ENCODE peak calls at places on chromosomes 1 and 21, in four cellular contexts. One of them, this sample, is unnamed.

GRCh38 chr1:212457740-212458338 is 25.1 kb downstream of the NENF start:
- DNase-seq in H9: peak; percentile 86
- DNase-seq in fibroblast of lung: peak; percentile 44
- DNase-seq in psoas muscle: no peak
- DNase-seq in this sample: no peak

GRCh38 chr1:203492486-203493130 is 1.3 kb upstream of the OPTC start:
- DNase-seq in H9: no peak
- DNase-seq in fibroblast of lung: no peak
- DNase-seq in psoas muscle: no peak
- DNase-seq in this sample: no peak

GRCh38 chr1:3736131-3736561 is 16.1 kb upstream of the CCDC27 start:
- DNase-seq in H9: no peak
- DNase-seq in fibroblast of lung: no peak
- DNase-seq in psoas muscle: no peak
- DNase-seq in this sample: no peak

GRCh38 chr1:17877316-17877715 is 122.2 kb downstream of the ACTL8 start:
- DNase-seq in H9: no peak
- DNase-seq in fibroblast of lung: no peak
- DNase-seq in psoas muscle: no peak
- DNase-seq in this sample: no peak

GRCh38 chr1:4362314-4363044 is 291.9 kb upstream of the AJAP1 start:
- DNase-seq in H9: no peak
- DNase-seq in fibroblast of lung: no peak
- DNase-seq in psoas muscle: no peak
- DNase-seq in this sample: no peak

GRCh38 chr21:46667735-46668380 is 32.4 kb downstream of the PRMT2 start:
- DNase-seq in H9: peak; percentile 74
- DNase-seq in fibroblast of lung: peak; percentile 39
- DNase-seq in psoas muscle: peak; percentile 39
- DNase-seq in this sample: no peak

GRCh38 chr1:38028671-38029070 is 16.1 kb downstream of the UTP11 start:
- DNase-seq in H9: peak; percentile 43
- DNase-seq in fibroblast of lung: no peak
- DNase-seq in psoas muscle: no peak
- DNase-seq in this sample: no peak

GRCh38 chr21:33139084-33139483 is 69.1 kb downstream of the OLIG1 start:
- DNase-seq in H9: no peak
- DNase-seq in fibroblast of lung: no peak
- DNase-seq in psoas muscle: no peak
- DNase-seq in this sample: no peak

GRCh38 chr1:32717503-32717902 is 14.9 kb upstream of the SYNC start:
- DNase-seq in H9: no peak
- DNase-seq in fibroblast of lung: no peak
- DNase-seq in psoas muscle: no peak
- DNase-seq in this sample: no peak

GRCh38 chr1:5514519-5515183 is 477.6 kb downstream of the NPHP4 start:
- DNase-seq in H9: peak; percentile 70
- DNase-seq in fibroblast of lung: peak; percentile 25
- DNase-seq in psoas muscle: peak; percentile 76
- DNase-seq in this sample: no peak

GRCh38 chr1:173489149-173489600 is 12.0 kb downstream of the PRDX6 start:
- DNase-seq in H9: peak; percentile 58
- DNase-seq in fibroblast of lung: no peak
- DNase-seq in psoas muscle: no peak
- DNase-seq in this sample: no peak

GRCh38 chr1:226350504-226350865 is 41.5 kb upstream of the LIN9 start:
- DNase-seq in H9: no peak
- DNase-seq in fibroblast of lung: no peak
- DNase-seq in psoas muscle: no peak
- DNase-seq in this sample: no peak

GRCh38 chr21:28949318-28949717 is 43.4 kb downstream of the LTN1 start:
- DNase-seq in H9: no peak
- DNase-seq in fibroblast of lung: no peak
- DNase-seq in psoas muscle: no peak
- DNase-seq in this sample: no peak

GRCh38 chr1:183291802-183292515 is 105.9 kb downstream of the LAMC2 start:
- DNase-seq in H9: no peak
- DNase-seq in fibroblast of lung: peak; percentile 29
- DNase-seq in psoas muscle: no peak
- DNase-seq in this sample: no peak

GRCh38 chr1:155002479-155003226 is at the start of gene ZBTB7B:
- DNase-seq in H9: peak; percentile 39
- DNase-seq in fibroblast of lung: peak; percentile 25
- DNase-seq in psoas muscle: peak; percentile 82
- DNase-seq in this sample: no peak

GRCh38 chr1:155003227-155003765 is 694 bp downstream of the ZBTB7B start:
- DNase-seq in H9: peak; percentile 42
- DNase-seq in fibroblast of lung: peak; percentile 22
- DNase-seq in psoas muscle: peak; percentile 77
- DNase-seq in this sample: no peak

GRCh38 chr1:155003766-155004351 is 1.3 kb downstream of the ZBTB7B start:
- DNase-seq in H9: peak; percentile 76
- DNase-seq in fibroblast of lung: peak; percentile 61
- DNase-seq in psoas muscle: peak; percentile 91
- DNase-seq in this sample: no peak

GRCh38 chr1:155005076-155005971 is 2.7 kb downstream of the ZBTB7B start:
- DNase-seq in H9: no peak
- DNase-seq in fibroblast of lung: peak; percentile 37
- DNase-seq in psoas muscle: peak; percentile 87
- DNase-seq in this sample: no peak

GRCh38 chr1:155004352-155005075 is 1.9 kb downstream of the ZBTB7B start:
- DNase-seq in H9: peak; percentile 25
- DNase-seq in fibroblast of lung: peak; percentile 41
- DNase-seq in psoas muscle: no peak
- DNase-seq in this sample: no peak
- TF ChIP-seq CTCF in H9: no peak
- TF ChIP-seq CTCF in fibroblast of lung: no peak
- TF ChIP-seq CTCF in psoas muscle: no peak
- TF ChIP-seq CTCF in this sample: no peak

GRCh38 chr1:26833432-26834405 is 7.2 kb downstream of the ZDHHC18 start:
- DNase-seq in H9: no peak
- DNase-seq in fibroblast of lung: no peak
- DNase-seq in psoas muscle: peak; percentile 64
- DNase-seq in this sample: no peak
- TF ChIP-seq CTCF in H9: no peak
- TF ChIP-seq CTCF in fibroblast of lung: no peak
- TF ChIP-seq CTCF in psoas muscle: no peak
- TF ChIP-seq CTCF in this sample: no peak

GRCh38 chr1:206081811-206082210 is 28.8 kb downstream of the RHEX start:
- DNase-seq in H9: no peak
- DNase-seq in fibroblast of lung: no peak
- DNase-seq in psoas muscle: no peak
- DNase-seq in this sample: no peak
- TF ChIP-seq CTCF in H9: no peak
- TF ChIP-seq CTCF in fibroblast of lung: no peak
- TF ChIP-seq CTCF in psoas muscle: no peak
- TF ChIP-seq CTCF in this sample: no peak

DNA sequence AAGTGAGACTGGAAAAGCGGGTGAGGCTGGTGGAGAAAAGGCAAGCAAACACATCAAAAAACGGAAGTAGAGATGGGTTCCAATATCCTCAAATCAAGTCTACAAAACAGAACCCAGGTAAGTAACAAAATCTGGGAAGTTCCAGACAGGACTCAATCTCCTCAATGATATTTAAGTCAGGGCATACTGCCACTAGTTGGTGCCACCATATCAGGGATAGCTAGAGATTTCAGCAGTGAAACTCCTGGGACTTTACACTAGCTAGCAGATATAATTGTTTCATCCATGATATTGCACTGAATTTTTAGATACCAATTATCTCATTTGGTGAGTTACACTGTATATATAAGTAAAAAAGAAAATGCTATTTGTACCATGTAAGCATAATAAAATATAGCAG is 52.0 kb downstream of the EYA3 start:
- DNase-seq in H9: no peak
- DNase-seq in fibroblast of lung: no peak
- DNase-seq in psoas muscle: no peak
- DNase-seq in this sample: no peak
- TF ChIP-seq CTCF in H9: no peak
- TF ChIP-seq CTCF in fibroblast of lung: no peak
- TF ChIP-seq CTCF in psoas muscle: no peak
- TF ChIP-seq CTCF in this sample: no peak

DNA sequence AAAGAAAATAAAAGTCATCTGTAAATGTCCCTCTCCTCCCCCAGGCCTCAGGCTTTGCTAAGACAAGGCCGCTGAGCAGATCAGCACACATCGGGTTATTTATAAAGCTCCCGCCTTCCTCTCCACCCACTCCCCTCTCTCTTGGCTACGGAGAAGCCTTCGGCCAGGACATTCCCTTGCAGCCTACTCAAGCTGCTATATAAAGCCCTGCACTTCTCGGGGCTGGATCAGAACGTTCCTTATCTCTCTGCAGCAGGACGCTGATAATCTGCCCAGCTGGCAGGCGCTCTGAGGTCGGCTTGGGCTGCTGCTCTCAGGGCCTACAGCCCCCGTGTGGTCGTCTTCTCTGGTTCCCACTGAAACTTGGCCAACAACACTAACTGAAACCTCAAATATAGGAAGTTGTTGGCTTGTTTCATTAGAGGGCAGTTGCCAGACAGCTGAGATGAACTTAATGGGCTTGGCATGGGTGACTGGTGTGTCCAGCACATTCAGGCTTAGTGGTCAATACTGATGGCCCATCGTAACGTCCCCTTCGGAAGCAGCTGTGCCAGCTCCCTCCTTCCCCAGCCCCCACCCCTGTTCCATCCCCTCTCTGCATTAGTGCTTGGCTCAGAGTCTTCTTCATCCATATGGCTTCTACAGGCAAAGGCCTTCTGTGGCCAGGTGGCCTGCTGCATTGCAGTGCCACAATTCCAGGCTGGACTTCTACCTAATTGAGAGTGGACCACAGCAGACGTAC is 64.6 kb downstream of the IER5 start:
- DNase-seq in H9: no peak
- DNase-seq in fibroblast of lung: peak; percentile 94
- DNase-seq in psoas muscle: peak; percentile 95
- DNase-seq in this sample: no peak
- TF ChIP-seq CTCF in H9: peak; percentile 51
- TF ChIP-seq CTCF in fibroblast of lung: peak; percentile 50
- TF ChIP-seq CTCF in psoas muscle: peak; percentile 35
- TF ChIP-seq CTCF in this sample: peak; percentile 33

DNA sequence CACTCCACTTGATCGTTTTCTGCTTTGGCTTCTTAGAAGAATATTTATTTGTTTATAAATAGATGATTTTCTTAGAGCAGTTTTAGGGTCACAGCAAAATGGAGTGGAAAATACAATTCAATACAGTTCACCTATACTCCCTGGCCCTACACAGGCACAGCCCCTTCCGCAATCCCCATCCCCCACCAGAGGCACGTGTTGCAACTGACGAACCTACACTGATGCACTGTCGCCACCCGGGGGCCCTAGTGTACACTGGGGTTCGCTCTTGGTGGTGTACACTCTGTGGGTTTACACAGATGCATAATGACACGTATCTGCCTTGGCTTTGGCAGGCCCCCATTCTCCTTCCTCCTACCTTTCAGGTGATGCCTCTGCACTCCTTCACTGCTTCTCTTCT is 8.0 kb downstream of the ECHDC2 start:
- DNase-seq in H9: peak; percentile 64
- DNase-seq in fibroblast of lung: no peak
- DNase-seq in psoas muscle: no peak
- DNase-seq in this sample: no peak
- TF ChIP-seq CTCF in H9: peak; percentile 56
- TF ChIP-seq CTCF in fibroblast of lung: no peak
- TF ChIP-seq CTCF in psoas muscle: no peak
- TF ChIP-seq CTCF in this sample: no peak

GRCh38 chr1:246281195-246281594 is 225.9 kb downstream of the SMYD3 start:
- DNase-seq in H9: no peak
- DNase-seq in fibroblast of lung: no peak
- DNase-seq in psoas muscle: no peak
- DNase-seq in this sample: no peak

GRCh38 chr1:246284021-246284420 is 223.1 kb downstream of the SMYD3 start:
- DNase-seq in H9: no peak
- DNase-seq in fibroblast of lung: peak; percentile 69
- DNase-seq in psoas muscle: no peak
- DNase-seq in this sample: no peak

GRCh38 chr1:246281639-246282038 is 225.4 kb downstream of the SMYD3 start:
- DNase-seq in H9: no peak
- DNase-seq in fibroblast of lung: no peak
- DNase-seq in psoas muscle: no peak
- DNase-seq in this sample: no peak

GRCh38 chr1:246279402-246279801 is 227.7 kb downstream of the SMYD3 start:
- DNase-seq in H9: no peak
- DNase-seq in fibroblast of lung: no peak
- DNase-seq in psoas muscle: no peak
- DNase-seq in this sample: no peak

GRCh38 chr1:246280551-246280950 is 226.5 kb downstream of the SMYD3 start:
- DNase-seq in H9: no peak
- DNase-seq in fibroblast of lung: peak; percentile 63
- DNase-seq in psoas muscle: no peak
- DNase-seq in this sample: no peak
- TF ChIP-seq CTCF in H9: peak; percentile 26
- TF ChIP-seq CTCF in fibroblast of lung: peak; percentile 34
- TF ChIP-seq CTCF in psoas muscle: no peak
- TF ChIP-seq CTCF in this sample: peak; percentile 32

GRCh38 chr1:96075704-96076455 is 645.7 kb upstream of the PTBP2 start:
- DNase-seq in H9: no peak
- DNase-seq in fibroblast of lung: peak; percentile 60
- DNase-seq in psoas muscle: no peak
- DNase-seq in this sample: no peak

GRCh38 chr1:96076589-96076988 is 645.0 kb upstream of the PTBP2 start:
- DNase-seq in H9: no peak
- DNase-seq in fibroblast of lung: no peak
- DNase-seq in psoas muscle: no peak
- DNase-seq in this sample: no peak

DNA sequence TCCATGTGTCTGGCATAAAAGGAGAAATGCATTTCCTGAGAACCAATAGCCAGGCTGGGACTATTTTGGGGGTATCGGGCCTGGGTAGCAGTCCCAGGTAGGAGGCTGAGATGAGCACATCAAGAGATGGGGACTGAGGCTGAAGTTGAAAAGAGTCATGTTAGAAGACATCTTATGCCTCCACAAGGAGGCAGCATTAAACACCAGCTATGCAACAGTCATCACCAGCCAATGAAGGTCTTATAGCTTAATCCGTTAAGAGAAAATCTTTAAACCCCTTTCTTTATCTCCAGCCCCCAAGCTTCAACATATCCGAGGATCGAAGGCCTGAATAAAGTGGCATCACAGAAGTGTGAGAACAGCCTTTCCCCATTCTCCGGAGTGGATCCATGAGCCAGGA is 640.7 kb upstream of the PTBP2 start:
- DNase-seq in H9: no peak
- DNase-seq in fibroblast of lung: peak; percentile 23
- DNase-seq in psoas muscle: no peak
- DNase-seq in this sample: no peak
- TF ChIP-seq CTCF in H9: peak; percentile 59
- TF ChIP-seq CTCF in fibroblast of lung: peak; percentile 24
- TF ChIP-seq CTCF in psoas muscle: no peak
- TF ChIP-seq CTCF in this sample: no peak

GRCh38 chr21:21690068-21690665 is 692.0 kb downstream of the NCAM2 start:
- DNase-seq in H9: no peak
- DNase-seq in fibroblast of lung: no peak
- DNase-seq in psoas muscle: no peak
- DNase-seq in this sample: no peak

GRCh38 chr21:21688877-21689276 is 690.7 kb downstream of the NCAM2 start:
- DNase-seq in H9: peak; percentile 58
- DNase-seq in fibroblast of lung: peak; percentile 65
- DNase-seq in psoas muscle: peak; percentile 35
- DNase-seq in this sample: no peak
- TF ChIP-seq CTCF in H9: peak; percentile 74
- TF ChIP-seq CTCF in fibroblast of lung: peak; percentile 85
- TF ChIP-seq CTCF in psoas muscle: peak; percentile 4
- TF ChIP-seq CTCF in this sample: peak; percentile 44

GRCh38 chr1:207355060-207355459 is 33.6 kb downstream of the CD55 start:
- DNase-seq in H9: no peak
- DNase-seq in fibroblast of lung: no peak
- DNase-seq in psoas muscle: no peak
- DNase-seq in this sample: no peak
- TF ChIP-seq CTCF in H9: no peak
- TF ChIP-seq CTCF in fibroblast of lung: no peak
- TF ChIP-seq CTCF in psoas muscle: no peak
- TF ChIP-seq CTCF in this sample: no peak